ENCODE peak calls at places on chromosomes 12 and 14, in five cellular contexts. F is upper lobe of left lung, Y is brain microvascular endothelial cell, P is RWPE1, Q is SK-N-SH. X is an unnamed sample.

GRCh38 chr14:90545431-90545830 is 148.6 kb downstream of the CALM1 start:
- DNase-seq in F (no peak), Q (no peak), P (no peak), Y (no peak), X (no peak)

GRCh38 chr12:121577443-121578180 is 3.2 kb downstream of the KDM2B start:
- DNase-seq in Q (no peak), F (no peak), P (no peak), Y (no peak), X (no peak)

GRCh38 chr14:61542848-61543790 is 152.2 kb upstream of the HIF1A start:
- DNase-seq in Y (no peak), P (no peak), F (no peak), Q (no peak), X (no peak)

GRCh38 chr12:80268924-80269749 is 169.8 kb downstream of the OTOGL start:
- DNase-seq in F (no peak), Q (no peak), P (peak; percentile 75), Y (peak; percentile 88), X (no peak)

GRCh38 chr12:123126294-123127144 is 24.4 kb downstream of the PITPNM2 start:
- DNase-seq in P (peak; percentile 92), Y (peak; percentile 99), Q (no peak), F (no peak), X (no peak)

GRCh38 chr14:30608533-30609006 is 13.5 kb upstream of the SCFD1 start:
- DNase-seq in P (no peak), F (no peak), Q (no peak), Y (peak; percentile 63), X (no peak)

GRCh38 chr12:71780207-71780822 is 25.7 kb downstream of the RAB21 start:
- DNase-seq in Q (peak; percentile 43), P (peak; percentile 36), Y (peak; percentile 48), F (no peak), X (peak; percentile 52)

GRCh38 chr12:106123551-106123991 is 15.2 kb downstream of the NUAK1 start:
- DNase-seq in P (no peak), Y (no peak), Q (no peak), F (no peak), X (no peak)

GRCh38 chr12:58584885-58585284 is 335.4 kb downstream of the LRIG3 start:
- DNase-seq in Q (no peak), P (no peak), F (no peak), Y (peak; percentile 18), X (no peak)

GRCh38 chr14:33569844-33570716 is 380.8 kb downstream of the EGLN3 start:
- DNase-seq in P (peak; percentile 14), F (no peak), Q (no peak), Y (peak; percentile 55), X (no peak)

GRCh38 chr14:21039585-21040369 is 2.4 kb upstream of the RNASE7 start:
- DNase-seq in F (peak; percentile 36), Q (peak; percentile 56), P (peak; percentile 72), Y (peak; percentile 53), X (no peak)

GRCh38 chr14:91155626-91156089 is 41.8 kb downstream of the DGLUCY start:
- DNase-seq in F (no peak), Q (no peak), P (no peak), Y (no peak), X (no peak)

GRCh38 chr12:57737467-57738141 is 938 bp downstream of the AGAP2 start:
- DNase-seq in Q (peak; percentile 84), Y (no peak), F (no peak), P (no peak), X (no peak)

GRCh38 chr14:101567252-101567651 is 6.0 kb downstream of the DIO3 start:
- DNase-seq in Y (no peak), Q (no peak), F (no peak), P (no peak), X (no peak)

GRCh38 chr12:31368666-31369361 is 42.9 kb upstream of the SINHCAF start:
- DNase-seq in F (no peak), Q (no peak), P (no peak), Y (no peak), X (no peak)

GRCh38 chr14:77965919-77966435 is 166.1 kb downstream of the ADCK1 start:
- DNase-seq in F (no peak), Q (peak; percentile 80), P (peak; percentile 38), Y (peak; percentile 12), X (no peak)

GRCh38 chr12:53500119-53500775 is 836 bp upstream of the TARBP2 start:
- DNase-seq in P (no peak), F (peak; percentile 80), Q (peak; percentile 91), Y (peak; percentile 29), X (no peak)

GRCh38 chr12:53498235-53498630 is 1.0 kb downstream of the MAP3K12 start:
- DNase-seq in P (no peak), Y (no peak), Q (no peak), F (no peak), X (no peak)

GRCh38 chr12:53497461-53497860 is 1.8 kb downstream of the MAP3K12 start:
- DNase-seq in F (no peak), Q (no peak), Y (no peak), P (no peak), X (no peak)

GRCh38 chr12:53500776-53501614 is at the start of gene TARBP2:
- DNase-seq in P (peak; percentile 99), Q (peak; percentile 92), Y (peak; percentile 100), F (peak; percentile 99), X (peak; percentile 99)

GRCh38 chr12:53499261-53500118 is at the start of gene MAP3K12:
- DNase-seq in F (peak; percentile 69), Q (peak; percentile 79), Y (peak; percentile 35), P (peak; percentile 55), X (peak; percentile 56)
- TF ChIP-seq CTCF in F (no peak), Q (no peak), Y (peak; percentile 39), P (no peak), X (no peak)

GRCh38 chr14:73996731-73997107 is 22.4 kb downstream of the ENTPD5 start:
- DNase-seq in Q (no peak), Y (no peak), P (no peak), F (no peak), X (no peak)
- H3K27ac ChIP-seq in Q (no peak overlapping the region), Y (no peak overlapping the region), P (no peak overlapping the region), F (no peak overlapping the region), X (no peak overlapping the region)

GRCh38 chr12:87870061-87870460 is 159.1 kb downstream of the C12orf50 start:
- DNase-seq in P (peak; percentile 3), F (no peak), Y (no peak), Q (no peak), X (no peak)

GRCh38 chr12:87870493-87870892 is 158.7 kb downstream of the C12orf50 start:
- DNase-seq in Q (no peak), P (no peak), Y (no peak), F (no peak), X (no peak)

GRCh38 chr12:87871061-87871460 is 158.1 kb downstream of the C12orf50 start:
- DNase-seq in P (no peak), Q (no peak), Y (no peak), F (no peak), X (no peak)

DNA sequence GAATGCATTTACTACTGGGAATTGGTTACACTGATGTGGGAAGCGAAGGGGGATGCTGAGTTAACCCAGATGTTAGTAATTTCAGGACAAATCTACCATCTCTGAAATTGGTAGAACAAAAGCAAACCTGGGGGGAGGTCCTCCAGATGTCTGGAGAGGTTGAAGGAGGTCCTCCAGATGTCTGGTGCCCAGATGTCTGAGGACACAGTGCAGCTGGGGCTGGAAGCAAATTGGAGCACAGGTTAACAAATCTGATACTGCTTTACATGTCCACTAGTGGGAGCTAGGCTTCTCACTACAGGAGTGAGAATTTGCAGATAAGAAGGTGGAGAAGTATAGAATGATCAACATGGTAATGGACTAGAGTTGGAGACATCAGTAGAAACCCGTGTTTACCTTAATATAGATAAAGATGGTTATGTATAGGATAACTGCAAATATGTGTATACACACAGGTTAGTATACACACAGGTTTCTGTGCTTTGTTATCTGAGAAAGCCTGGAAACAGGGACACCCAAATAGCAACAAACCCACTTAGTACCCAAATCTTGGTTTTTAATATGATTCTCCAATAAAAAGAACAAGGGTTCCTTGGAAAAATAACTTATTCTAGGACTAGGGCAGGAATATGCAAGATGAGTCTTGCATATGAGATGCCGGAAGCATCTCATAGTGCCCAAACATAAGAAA is 162.5 kb downstream of the C12orf50 start:
- DNase-seq in P (peak; percentile 3), Q (peak; percentile 16), Y (no peak), F (no peak), X (no peak)
- TF ChIP-seq CTCF in P (no peak), Q (peak; percentile 55), Y (peak; percentile 69), F (no peak), X (no peak)

DNA sequence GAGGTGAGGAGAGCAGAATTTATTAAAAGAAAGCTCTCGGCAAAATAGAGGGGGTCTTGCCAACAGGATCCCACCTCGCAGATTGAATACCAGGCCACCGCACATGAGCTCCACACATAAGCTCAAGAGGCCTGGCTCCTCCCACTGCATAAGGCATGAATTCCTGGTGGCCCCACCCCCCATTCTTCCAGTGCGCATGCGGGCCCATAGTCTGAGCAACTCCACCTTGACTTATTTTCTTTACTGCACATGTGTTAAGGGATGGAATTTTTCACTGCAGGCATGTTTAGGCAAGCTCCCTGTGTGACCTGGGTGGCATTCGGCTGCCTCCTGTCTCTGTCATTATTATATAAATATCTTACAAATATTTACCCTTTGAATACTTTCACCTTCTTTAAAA is 412.5 kb downstream of the RMST start:
- DNase-seq in Y (no peak), F (peak; percentile 20), P (no peak), Q (no peak), X (no peak)
- H3K27ac ChIP-seq in Y (no peak overlapping the region), F (no peak overlapping the region), P (no peak overlapping the region), Q (no peak overlapping the region), X (no peak overlapping the region)

DNA sequence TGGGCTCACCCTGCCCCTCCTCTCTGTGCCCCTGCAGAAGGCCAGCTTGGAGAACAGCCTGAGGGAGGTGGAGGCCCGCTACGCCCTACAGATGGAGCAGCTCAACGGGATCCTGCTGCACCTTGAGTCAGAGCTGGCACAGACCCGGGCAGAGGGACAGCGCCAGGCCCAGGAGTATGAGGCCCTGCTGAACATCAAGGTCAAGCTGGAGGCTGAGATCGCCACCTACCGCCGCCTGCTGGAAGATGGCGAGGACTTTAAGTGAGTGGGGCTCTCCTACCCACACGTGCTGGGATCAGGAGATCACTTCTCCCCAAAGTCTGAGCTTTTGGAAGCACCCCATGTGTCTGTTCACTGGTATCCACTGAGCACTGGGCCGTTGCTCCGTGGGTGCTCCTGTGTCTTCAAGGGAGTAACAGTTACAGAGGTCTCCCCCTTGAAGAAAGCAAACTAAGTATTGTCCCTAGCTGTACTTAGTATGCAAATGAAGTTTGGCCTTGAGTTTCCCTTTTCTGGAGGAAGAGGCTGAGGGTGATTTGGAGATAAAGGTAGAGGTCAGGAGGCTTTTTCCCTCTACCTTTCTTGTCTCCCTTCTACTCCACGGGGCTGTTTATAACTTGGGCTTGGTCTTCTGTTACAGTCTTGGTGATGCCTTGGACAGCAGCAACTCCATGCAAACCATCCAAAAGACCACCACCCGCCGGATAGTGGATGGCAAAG is 3.3 kb downstream of the KRT18 start:
- DNase-seq in Y (no peak), F (peak; percentile 65), P (no peak), Q (no peak), X (no peak)
- TF ChIP-seq CTCF in Y (peak; percentile 11), F (peak; percentile 36), P (no peak), Q (peak; percentile 61), X (no peak)

GRCh38 chr12:51846911-51847829 is 1.3 kb downstream of the FIGNL2 start:
- DNase-seq in Y (no peak), Q (peak; percentile 94), F (peak; percentile 47), P (no peak), X (peak; percentile 52)
- H3K27ac ChIP-seq in Y (no peak overlapping the region), Q (no peak overlapping the region), F (peak overlapping the region; percentile 69), P (no peak overlapping the region), X (no peak overlapping the region)

GRCh38 chr14:79705126-79705894 is 506.0 kb downstream of the DIO2 start:
- DNase-seq in Q (no peak), P (no peak), F (no peak), Y (no peak), X (no peak)
- TF ChIP-seq CTCF in Q (no peak), P (no peak), F (no peak), Y (no peak), X (no peak)

GRCh38 chr12:47819544-47819901 is 180 bp downstream of the HDAC7 start:
- DNase-seq in F (no peak), Q (no peak), P (no peak), Y (no peak), X (no peak)
- H3K27ac ChIP-seq in F (peak overlapping the region; percentile 99), Q (peak overlapping the region; percentile 92), P (peak overlapping the region; percentile 99), Y (peak overlapping the region; percentile 45), X (no peak overlapping the region)